ENCODE peak calls at places on chromosome 11, in six cellular contexts. H is neuronal stem cell, O is H9, U is mesenchymal stem cell, T is H1, C is IMR-90. M is an unnamed sample.

GRCh38 chr11:44624761-44625221 is 59.3 kb downstream of the CD82 start:
- DNase-seq in H (no peak), O (no peak), U (no peak), T (peak; percentile 38), C (no peak), M (no peak)

GRCh38 chr11:3043315-3043871 is 13.8 kb downstream of the CARS1 start:
- DNase-seq in H (no peak), O (no peak), U (peak; percentile 40), T (no peak), C (no peak), M (no peak)

GRCh38 chr11:74380746-74381439 is 17.3 kb downstream of the PGM2L1 start:
- DNase-seq in H (no peak), O (no peak), U (no peak), T (no peak), C (no peak), M (no peak)

GRCh38 chr11:8545698-8546366 is 48.2 kb downstream of the STK33 start:
- DNase-seq in H (no peak), O (no peak), U (no peak), T (no peak), C (no peak), M (no peak)

GRCh38 chr11:66749091-66749490 is 20.1 kb upstream of the SPTBN2 start:
- DNase-seq in H (no peak), O (no peak), U (no peak), T (no peak), C (no peak), M (no peak)

GRCh38 chr11:69615545-69616278 is 25.2 kb upstream of the CCND1 start:
- DNase-seq in H (no peak), O (no peak), U (no peak), T (no peak), C (no peak), M (no peak)

GRCh38 chr11:57155400-57155799 is 26.4 kb upstream of the LRRC55 start:
- DNase-seq in H (no peak), O (no peak), U (no peak), T (no peak), C (no peak), M (peak; percentile 81)

GRCh38 chr11:101583180-101584128 is at the start of gene TRPC6:
- DNase-seq in H (no peak), O (peak; percentile 78), U (peak; percentile 25), T (peak; percentile 80), C (peak; percentile 47), M (peak; percentile 10)

GRCh38 chr11:3609416-3610265 is 32.2 kb downstream of the ART5 start:
- DNase-seq in H (peak; percentile 54), O (peak; percentile 44), U (peak; percentile 45), T (peak; percentile 64), C (peak; percentile 37), M (peak; percentile 67)

GRCh38 chr11:29707924-29708323 is 308.9 kb downstream of the KCNA4 start:
- DNase-seq in H (no peak), O (no peak), U (no peak), T (no peak), C (no peak), M (no peak)

GRCh38 chr11:17395554-17395961 is 7.1 kb upstream of the KCNJ11 start:
- DNase-seq in H (no peak), O (no peak), U (no peak), T (no peak), C (no peak), M (no peak)

GRCh38 chr11:61966673-61967176 is 709 bp downstream of the FTH1 start:
- DNase-seq in H (no peak), O (no peak), U (peak; percentile 58), T (no peak), C (no peak), M (peak; percentile 27)

GRCh38 chr11:122044086-122044485 is 71.9 kb downstream of the BLID start:
- DNase-seq in H (no peak), O (no peak), U (no peak), T (no peak), C (peak; percentile 38), M (no peak)

GRCh38 chr11:58392741-58393140 is 13.9 kb downstream of the OR5B3 start:
- DNase-seq in H (no peak), O (no peak), U (no peak), T (no peak), C (peak; percentile 6), M (peak; percentile 68)

GRCh38 chr11:65204646-65205601 is 23.2 kb downstream of the CAPN1 start:
- DNase-seq in H (peak; percentile 73), O (peak; percentile 92), U (peak; percentile 35), T (peak; percentile 95), C (peak; percentile 13), M (no peak)

GRCh38 chr11:95671768-95672167 is 117.8 kb downstream of the FAM76B start:
- DNase-seq in H (no peak), O (no peak), U (peak; percentile 71), T (no peak), C (peak; percentile 45), M (no peak)

GRCh38 chr11:12581923-12582322 is 92.3 kb upstream of the TEAD1 start:
- DNase-seq in H (no peak), O (no peak), U (peak; percentile 58), T (no peak), C (peak; percentile 88), M (peak; percentile 81)

GRCh38 chr11:61922539-61922938 is 5.2 kb upstream of the RAB3IL1 start:
- DNase-seq in H (no peak), O (no peak), U (peak; percentile 36), T (peak; percentile 33), C (peak; percentile 48), M (no peak)

GRCh38 chr11:66467756-66468155 is 1.1 kb downstream of the PELI3 start:
- DNase-seq in H (peak; percentile 38), O (peak; percentile 47), U (no peak), T (peak; percentile 51), C (no peak), M (peak; percentile 72)

GRCh38 chr11:118434553-118435232 is 1.6 kb upstream of the KMT2A start:
- DNase-seq in H (peak; percentile 71), O (peak; percentile 74), U (peak; percentile 70), T (peak; percentile 79), C (peak; percentile 40), M (no peak)

GRCh38 chr11:18066626-18067025 is 20.6 kb upstream of the TPH1 start:
- DNase-seq in H (no peak), O (no peak), U (peak; percentile 26), T (no peak), C (peak; percentile 19), M (no peak)

GRCh38 chr11:7512525-7513209 is 1.1 kb upstream of the PPFIBP2 start:
- DNase-seq in H (no peak), O (no peak), U (peak; percentile 56), T (no peak), C (no peak), M (peak; percentile 34)

GRCh38 chr11:113603277-113604059 is 102.6 kb downstream of the TMPRSS5 start:
- DNase-seq in H (no peak), O (no peak), U (no peak), T (no peak), C (no peak), M (no peak)

GRCh38 chr11:69049490-69049867 is 747 bp downstream of the TPCN2 start:
- DNase-seq in H (no peak), O (no peak), U (no peak), T (no peak), C (no peak), M (no peak)

GRCh38 chr11:93668171-93668570 is 6.7 kb downstream of the CEP295 start:
- DNase-seq in H (no peak), O (no peak), U (no peak), T (no peak), C (peak; percentile 5), M (no peak)

GRCh38 chr11:86574493-86575207 is 97.8 kb downstream of the ME3 start:
- DNase-seq in H (no peak), O (no peak), U (peak; percentile 57), T (no peak), C (no peak), M (no peak)

GRCh38 chr11:65060913-65061408 is 2.6 kb upstream of the NAALADL1 start:
- DNase-seq in H (no peak), O (peak; percentile 74), U (no peak), T (peak; percentile 67), C (no peak), M (no peak)

GRCh38 chr11:33909552-33909951 is 17.7 kb upstream of the LMO2 start:
- DNase-seq in H (no peak), O (no peak), U (no peak), T (no peak), C (no peak), M (no peak)

GRCh38 chr11:6742260-6742659 is 29.5 kb downstream of the OR2AG2 start:
- DNase-seq in H (no peak), O (no peak), U (no peak), T (no peak), C (no peak), M (no peak)

GRCh38 chr11:848380-848931 is 5.8 kb downstream of the TSPAN4 start:
- DNase-seq in H (no peak), O (peak; percentile 65), U (peak; percentile 50), T (peak; percentile 85), C (no peak), M (no peak)

GRCh38 chr11:70637949-70638598 is 239.7 kb downstream of the CTTN start:
- DNase-seq in H (no peak), O (no peak), U (no peak), T (no peak), C (no peak), M (no peak)

GRCh38 chr11:65650547-65651338 is 12.0 kb downstream of the RELA start:
- DNase-seq in H (no peak), O (peak; percentile 58), U (no peak), T (no peak), C (no peak), M (peak; percentile 81)

GRCh38 chr11:9380773-9381172 is 3.7 kb upstream of the IPO7 start:
- DNase-seq in H (no peak), O (no peak), U (no peak), T (no peak), C (no peak), M (no peak)

GRCh38 chr11:1410366-1411291 is 20.9 kb downstream of the BRSK2 start:
- DNase-seq in H (peak; percentile 51), O (no peak), U (no peak), T (no peak), C (no peak), M (no peak)

GRCh38 chr11:117039270-117039669 is 59.0 kb downstream of the SIK3 start:
- DNase-seq in H (no peak), O (no peak), U (no peak), T (no peak), C (no peak), M (no peak)

GRCh38 chr11:111698852-111699559 is 67.2 kb downstream of the PPP2R1B start:
- DNase-seq in H (no peak), O (no peak), U (no peak), T (no peak), C (peak; percentile 60), M (no peak)
- H2AFZ ChIP-seq in H (no peak overlapping the region), O (no peak overlapping the region), U (no peak overlapping the region), T (no peak overlapping the region), C (no peak overlapping the region), M (no peak overlapping the region)

GRCh38 chr11:72036687-72037086 is 38.0 kb downstream of the IL18BP start:
- DNase-seq in H (no peak), O (no peak), U (no peak), T (no peak), C (no peak), M (no peak)
- H3K14ac ChIP-seq in H (no peak overlapping the region), O (no peak overlapping the region), U (no peak overlapping the region), T (no peak overlapping the region), C (no peak overlapping the region), M (no peak overlapping the region)

GRCh38 chr11:124943242-124943641 is 7.4 kb upstream of the HEPACAM start:
- DNase-seq in H (no peak), O (no peak), U (no peak), T (no peak), C (no peak), M (no peak)
- H2AFZ ChIP-seq in H (peak overlapping the region; percentile 85), O (no peak overlapping the region), U (no peak overlapping the region), T (no peak overlapping the region), C (no peak overlapping the region), M (no peak overlapping the region)

GRCh38 chr11:11380883-11381282 is 27.8 kb upstream of the CSNK2A3 start:
- DNase-seq in H (no peak), O (no peak), U (no peak), T (no peak), C (no peak), M (no peak)
- H3K14ac ChIP-seq in H (no peak overlapping the region), O (no peak overlapping the region), U (no peak overlapping the region), T (no peak overlapping the region), C (no peak overlapping the region), M (no peak overlapping the region)

M was measured in trophoblast cell.